ENCODE peak calls at places on chromosomes 13 and 19, in four cellular contexts. M is HEK293T, Q is GM12878, T is HepG2. F is an unnamed sample.
A peak's percentile ranks its signal among the peaks of the same experiment; 100 is the strongest.

GRCh38 chr19:16258440-16258903 is 60.8 kb downstream of the AP1M1 start:
- DNase-seq in M (no peak), Q (no peak), T (no peak), F (peak; percentile 93)

GRCh38 chr19:50046649-50047503 is 21.1 kb downstream of the ZNF473 start:
- DNase-seq in M (peak; percentile 48), Q (no peak), T (peak; percentile 60), F (peak; percentile 50)

GRCh38 chr19:5292843-5293606 is 47.6 kb downstream of the PTPRS start:
- DNase-seq in M (peak; percentile 96), Q (no peak), T (no peak), F (peak; percentile 97)

GRCh38 chr13:106418556-106418955 is 116.9 kb downstream of the EFNB2 start:
- DNase-seq in M (no peak), Q (no peak), T (no peak), F (no peak)

GRCh38 chr19:58033741-58034475 is at the start of gene ZSCAN1:
- DNase-seq in M (no peak), Q (no peak), T (no peak), F (no peak)

GRCh38 chr19:18898533-18899408 is 2.8 kb upstream of the CERS1 start:
- DNase-seq in M (no peak), Q (no peak), T (no peak), F (no peak)

GRCh38 chr13:98835156-98835555 is 82.7 kb upstream of the SLC15A1 start:
- DNase-seq in M (no peak), Q (no peak), T (no peak), F (no peak)

GRCh38 chr19:23440207-23440606 is 44.9 kb upstream of the ZNF91 start:
- DNase-seq in M (no peak), Q (no peak), T (no peak), F (peak; percentile 36)

GRCh38 chr13:100387416-100387815 is 201.2 kb downstream of the GGACT start:
- DNase-seq in M (no peak), Q (no peak), T (no peak), F (no peak)

GRCh38 chr13:60329221-60329983 is 67.6 kb upstream of the TDRD3 start:
- DNase-seq in M (peak; percentile 53), Q (peak; percentile 7), T (peak; percentile 12), F (peak; percentile 32)

GRCh38 chr13:106616729-106617128 is 48.8 kb upstream of the ARGLU1 start:
- DNase-seq in M (no peak), Q (no peak), T (no peak), F (no peak)

GRCh38 chr13:19070398-19070735 is 111.3 kb downstream of the TUBA3C start:
- DNase-seq in M (no peak), Q (no peak), T (no peak), F (no peak)

GRCh38 chr13:27619711-27620376 is 485 bp downstream of the LNX2 start:
- DNase-seq in M (peak; percentile 46), Q (no peak), T (peak; percentile 7), F (peak; percentile 22)

GRCh38 chr19:41324921-41325639 is 15.1 kb downstream of the CCDC97 start:
- DNase-seq in M (no peak), Q (no peak), T (peak; percentile 82), F (peak; percentile 81)

GRCh38 chr13:30722361-30722760 is 13.0 kb upstream of the ALOX5AP start:
- DNase-seq in M (no peak), Q (no peak), T (no peak), F (no peak)

GRCh38 chr19:18008814-18009213 is 844 bp downstream of the ARRDC2 start:
- DNase-seq in M (no peak), Q (no peak), T (no peak), F (no peak)

GRCh38 chr13:105063676-105064075 is 1471.8 kb downstream of the EFNB2 start:
- DNase-seq in M (no peak), Q (no peak), T (no peak), F (no peak)

GRCh38 chr19:49142866-49143335 is 12.3 kb downstream of the HRC start:
- DNase-seq in M (peak; percentile 89), Q (no peak), T (no peak), F (peak; percentile 79)

GRCh38 chr19:49057636-49058234 is at the start of gene CGB7:
- DNase-seq in M (peak; percentile 39), Q (no peak), T (peak; percentile 17), F (peak; percentile 60)

GRCh38 chr19:17754634-17755532 is 3.6 kb downstream of the FCHO1 start:
- DNase-seq in M (no peak), Q (peak; percentile 87), T (no peak), F (no peak)

GRCh38 chr19:35176183-35176570 is 21.6 kb downstream of the FXYD5 start:
- DNase-seq in M (no peak), Q (no peak), T (no peak), F (no peak)

GRCh38 chr13:113220877-113221276 is 11.5 kb downstream of the CUL4A start:
- DNase-seq in M (no peak), Q (no peak), T (no peak), F (no peak)

GRCh38 chr13:20711301-20712044 is 8.0 kb downstream of the IL17D start:
- DNase-seq in M (no peak), Q (no peak), T (no peak), F (peak; percentile 24)

GRCh38 chr13:44575741-44576395 is at the start of gene TSC22D1:
- DNase-seq in M (no peak), Q (no peak), T (no peak), F (no peak)

GRCh38 chr19:49921871-49922755 is 6.9 kb upstream of the ATF5 start:
- DNase-seq in M (no peak), Q (no peak), T (no peak), F (no peak)

GRCh38 chr19:12995596-12996541 is 594 bp downstream of the NFIX start:
- DNase-seq in M (no peak), Q (no peak), T (no peak), F (peak; percentile 92)

GRCh38 chr13:111626371-111627305 is 306.2 kb downstream of the TEX29 start:
- DNase-seq in M (no peak), Q (no peak), T (no peak), F (no peak)

GRCh38 chr19:38850976-38851621 is 1.3 kb upstream of the HNRNPL start:
- DNase-seq in M (no peak), Q (no peak), T (no peak), F (peak; percentile 60)

GRCh38 chr19:14694867-14695266 is 5.0 kb downstream of the ZNF333 start:
- DNase-seq in M (no peak), Q (no peak), T (no peak), F (no peak)

GRCh38 chr19:13007292-13008045 is 12.2 kb downstream of the NFIX start:
- DNase-seq in M (no peak), Q (no peak), T (no peak), F (no peak)

GRCh38 chr13:98440390-98441055 is 136.4 kb downstream of the STK24 start:
- DNase-seq in M (no peak), Q (no peak), T (no peak), F (no peak)

GRCh38 chr19:18730885-18731513 is 47.5 kb downstream of the CRTC1 start:
- DNase-seq in M (no peak), Q (no peak), T (peak; percentile 41), F (no peak)

GRCh38 chr19:32708457-32708856 is 11.1 kb upstream of the TDRD12 start:
- DNase-seq in M (no peak), Q (no peak), T (no peak), F (no peak)

GRCh38 chr19:38190061-38190460 is 34.0 kb downstream of the DPF1 start:
- DNase-seq in M (no peak), Q (no peak), T (no peak), F (peak; percentile 40)

GRCh38 chr13:78239681-78240080 is 321.1 kb upstream of the EDNRB start:
- DNase-seq in M (no peak), Q (no peak), T (no peak), F (no peak)

GRCh38 chr19:13016628-13017305 is 21.5 kb downstream of the NFIX start:
- DNase-seq in M (no peak), Q (no peak), T (no peak), F (peak; percentile 52)

GRCh38 chr19:9342610-9343304 is 18.8 kb downstream of the ZNF559 start:
- DNase-seq in M (no peak), Q (no peak), T (no peak), F (no peak)

GRCh38 chr13:49840266-49840665 is 47.8 kb upstream of the KPNA3 start:
- DNase-seq in M (no peak), Q (no peak), T (peak; percentile 61), F (no peak)
- TF ChIP-seq FOXK2 in M (no peak), Q (no peak), T (no peak), F (no peak)

GRCh38 chr13:46126552-46127171 is 21.8 kb upstream of the CPB2 start:
- DNase-seq in M (peak; percentile 77), Q (no peak), T (peak; percentile 75), F (peak; percentile 81)

GRCh38 chr13:46126074-46126473 is 21.2 kb upstream of the CPB2 start:
- DNase-seq in M (no peak), Q (no peak), T (no peak), F (no peak)

GRCh38 chr13:46124531-46124966 is 19.7 kb upstream of the CPB2 start:
- DNase-seq in M (no peak), Q (no peak), T (no peak), F (no peak)

GRCh38 chr13:46127336-46128023 is 22.6 kb upstream of the CPB2 start:
- DNase-seq in M (no peak), Q (no peak), T (no peak), F (no peak)

GRCh38 chr13:46124967-46125933 is 20.4 kb upstream of the CPB2 start:
- DNase-seq in M (no peak), Q (no peak), T (no peak), F (peak; percentile 25)
- TF ChIP-seq FOXK2 in M (no peak), Q (no peak), T (no peak), F (no peak)

DNA sequence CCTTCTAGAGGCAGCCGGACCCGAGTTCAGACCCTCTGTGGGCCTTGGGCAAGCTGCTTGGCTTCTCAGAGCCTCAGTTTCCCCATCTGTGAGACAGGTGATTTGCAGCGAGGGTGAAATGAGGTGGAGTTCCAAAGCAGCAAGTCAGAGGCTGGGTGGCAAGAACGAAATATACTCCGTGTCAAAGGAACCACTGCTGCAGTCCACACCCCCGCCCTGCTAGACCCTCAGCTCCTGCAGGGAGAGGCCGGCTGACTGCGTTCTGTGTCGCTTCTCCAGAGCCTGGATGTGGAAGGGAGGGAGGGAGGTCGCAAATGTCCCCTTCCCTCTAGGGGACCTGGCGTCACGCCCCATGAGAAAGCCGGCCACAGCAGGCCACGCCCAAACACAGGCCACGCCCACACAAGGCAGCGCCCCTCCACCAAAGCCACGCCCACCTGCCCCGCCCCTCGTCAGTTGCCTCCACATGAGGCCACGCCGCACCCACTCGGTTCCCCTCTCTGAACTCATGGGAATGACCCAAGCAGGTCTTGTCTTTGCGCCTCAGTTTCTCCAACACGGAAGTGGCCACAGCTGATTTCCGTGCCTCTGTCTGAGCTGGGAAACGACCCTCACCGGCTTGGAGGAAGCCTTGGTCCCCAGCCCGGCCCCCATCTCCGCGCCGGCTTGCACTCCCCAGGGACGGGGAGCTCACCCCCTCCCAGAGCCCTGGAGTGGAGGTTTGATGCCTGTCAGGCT is 38.3 kb upstream of the TCF3 start:
- DNase-seq in M (peak; percentile 83), Q (no peak), T (no peak), F (peak; percentile 98)
- TF ChIP-seq FOXK2 in M (no peak), Q (no peak), T (no peak), F (no peak)

DNA sequence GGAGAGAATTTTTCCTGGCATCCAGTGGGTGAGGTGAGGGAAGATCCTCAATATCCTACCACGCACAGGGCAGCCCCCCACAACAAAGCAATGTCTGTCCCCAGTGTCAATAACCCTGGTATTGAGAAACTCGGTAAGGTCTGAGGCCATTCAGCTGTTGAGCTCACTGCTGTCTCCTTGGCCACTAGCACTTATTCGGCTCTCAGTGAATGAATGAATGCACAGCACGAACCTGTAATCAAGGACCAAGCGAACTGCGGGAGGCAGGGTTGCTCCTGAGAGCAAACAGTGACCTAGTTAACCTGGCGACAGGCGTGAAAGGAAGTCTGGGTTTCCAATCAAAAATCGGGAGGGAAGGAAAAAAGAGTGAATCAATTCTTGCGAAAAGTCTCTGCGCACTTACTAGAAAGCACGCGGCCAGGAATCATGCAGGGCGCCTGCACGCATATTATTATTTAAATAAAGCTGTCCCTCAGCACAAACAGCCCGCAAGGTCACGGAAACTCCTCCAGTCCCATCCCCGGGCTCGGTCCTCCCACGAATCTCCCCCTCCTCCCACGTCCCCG is 538 bp downstream of the ZSCAN5A start:
- DNase-seq in M (peak; percentile 11), Q (no peak), T (peak; percentile 67), F (no peak)
- TF ChIP-seq FOXK2 in M (no peak), Q (no peak), T (no peak), F (no peak)

F was measured in K562.